ENCODE peak calls at places on chromosomes 7 and 10, in nine cellular contexts. R is upper lobe of left lung, S is breast epithelium, W is HepG2, G is prostate gland, X is stomach, B is HCT116, Z is K562, M is transverse colon. E is an unnamed sample. For H3K9me3 and H3K4me1, the result is how much of the 10 kb centered on the place peaks cover.

GRCh38 chr7:73742753-73743641 is 4.4 kb upstream of the ABHD11 start:
- DNase-seq in Z (no peak), W (peak), S (peak), M (peak), B (peak), X (peak), G (peak), R (peak), E (peak)

GRCh38 chr7:139394553-139394952 is 34.9 kb downstream of the LUC7L2 start:
- DNase-seq in R (no peak), G (no peak), Z (no peak), M (no peak), B (no peak), W (no peak), X (no peak), S (no peak), E (no peak)

GRCh38 chr7:124124201-124124600 is 91.3 kb upstream of the TMEM229A start:
- DNase-seq in S (no peak), G (no peak), Z (no peak), W (no peak), R (no peak), B (no peak), M (no peak), X (no peak), E (no peak)

GRCh38 chr10:29150010-29150409 is 138.9 kb upstream of the LYZL1 start:
- DNase-seq in B (no peak), G (no peak), Z (no peak), X (peak), M (no peak), S (peak), R (no peak), W (no peak), E (no peak)

GRCh38 chr10:373015-373414 is 237.8 kb downstream of the ZMYND11 start:
- DNase-seq in M (no peak), Z (no peak), B (no peak), S (no peak), X (no peak), W (peak), R (no peak), G (no peak), E (peak)

GRCh38 chr7:69620063-69620462 is 21.8 kb downstream of the AUTS2 start:
- DNase-seq in G (no peak), W (no peak), B (no peak), S (no peak), X (no peak), Z (no peak), R (no peak), M (no peak), E (no peak)

GRCh38 chr10:48444266-48444665 is 137.8 kb downstream of the MAPK8 start:
- DNase-seq in X (peak), B (peak), Z (peak), S (no peak), W (peak), R (no peak), M (no peak), G (no peak), E (no peak)

GRCh38 chr10:126872768-126873167 is 32.5 kb upstream of the DOCK1 start:
- DNase-seq in Z (no peak), S (no peak), R (no peak), G (no peak), X (no peak), B (no peak), M (no peak), W (no peak), E (no peak)

GRCh38 chr7:45088821-45089313 is at the start of gene NACAD:
- DNase-seq in X (peak), R (peak), M (peak), W (no peak), Z (peak), G (peak), S (no peak), B (no peak), E (peak)

GRCh38 chr10:124917939-124918830 is 23.7 kb upstream of the ZRANB1 start:
- DNase-seq in Z (no peak), M (no peak), R (no peak), X (no peak), S (no peak), W (no peak), G (peak), B (no peak), E (no peak)

GRCh38 chr10:23053036-23053435 is 42.3 kb upstream of the MSRB2 start:
- DNase-seq in G (no peak), S (no peak), R (no peak), X (no peak), Z (no peak), B (no peak), M (no peak), W (no peak), E (no peak)

GRCh38 chr7:138799336-138799965 is 1.5 kb upstream of the ATP6V0A4 start:
- DNase-seq in B (no peak), S (no peak), R (no peak), W (no peak), M (no peak), X (no peak), Z (no peak), G (no peak), E (no peak)

GRCh38 chr7:148838905-148839304 is 45.2 kb downstream of the EZH2 start:
- DNase-seq in M (no peak), G (no peak), R (no peak), W (no peak), B (no peak), X (no peak), S (no peak), Z (no peak), E (no peak)

GRCh38 chr7:111409714-111410422 is 152.4 kb downstream of the IMMP2L start:
- DNase-seq in R (no peak), M (no peak), X (no peak), Z (no peak), S (no peak), W (peak), G (no peak), B (no peak), E (no peak)

GRCh38 chr7:12594122-12594897 is 23.8 kb downstream of the SCIN start:
- DNase-seq in W (no peak), R (no peak), Z (no peak), B (no peak), G (no peak), X (no peak), M (no peak), S (no peak), E (no peak)

GRCh38 chr10:87712913-87713616 is 53.4 kb downstream of the PAPSS2 start:
- DNase-seq in R (no peak), X (no peak), Z (no peak), G (no peak), S (no peak), M (no peak), W (no peak), B (no peak), E (no peak)

GRCh38 chr7:149731207-149731955 is 42.0 kb downstream of the ZNF467 start:
- DNase-seq in W (no peak), B (no peak), M (no peak), Z (no peak), R (no peak), X (no peak), G (no peak), S (no peak), E (peak)

GRCh38 chr10:79356104-79356503 is 8.8 kb downstream of the PPIF start:
- DNase-seq in S (no peak), G (no peak), W (no peak), Z (peak), M (no peak), R (no peak), X (no peak), B (no peak), E (peak)

GRCh38 chr10:79355420-79356010 is 8.2 kb downstream of the PPIF start:
- DNase-seq in X (no peak), B (no peak), G (no peak), R (no peak), M (no peak), S (no peak), Z (peak), W (no peak), E (no peak)

GRCh38 chr10:79354141-79354540 is 6.9 kb downstream of the PPIF start:
- DNase-seq in G (no peak), X (no peak), M (no peak), R (no peak), Z (peak), W (no peak), S (no peak), B (no peak), E (no peak)

GRCh38 chr10:79353726-79354125 is 6.5 kb downstream of the PPIF start:
- DNase-seq in R (no peak), X (no peak), S (no peak), Z (peak), M (no peak), G (no peak), B (no peak), W (no peak), E (no peak)

GRCh38 chr10:79354615-79355014 is 7.3 kb downstream of the PPIF start:
- DNase-seq in S (no peak), B (no peak), X (no peak), G (no peak), R (no peak), W (no peak), M (no peak), Z (peak), E (no peak)
- TF ChIP-seq POLR2AphosphoS5 in S (no peak), B (no peak), X (no peak), G (no peak), R (no peak), W (no peak), M (no peak), Z (no peak), E (no peak)

GRCh38 chr7:157570531-157571200 is 233.9 kb downstream of the DNAJB6 start:
- DNase-seq in Z (no peak), X (no peak), W (no peak), G (no peak), R (no peak), S (no peak), M (no peak), B (no peak), E (peak)
- H3K9me3 ChIP-seq in Z (under half), X (under half), W (under half), G (under half), R (under half), S (under half), M (under half), B (under half), E (under half)

GRCh38 chr10:70162157-70162891 is 8.0 kb downstream of the SAR1A start:
- DNase-seq in G (no peak), M (no peak), R (no peak), X (no peak), S (no peak), B (no peak), Z (no peak), W (no peak), E (no peak)

GRCh38 chr10:70160798-70161197 is 9.5 kb downstream of the SAR1A start:
- DNase-seq in Z (no peak), S (no peak), G (no peak), X (no peak), W (no peak), B (no peak), R (no peak), M (no peak), E (no peak)

GRCh38 chr10:70162892-70163201 is 7.5 kb downstream of the SAR1A start:
- DNase-seq in Z (no peak), R (no peak), X (no peak), G (no peak), W (no peak), S (no peak), M (no peak), B (no peak), E (no peak)

GRCh38 chr10:70164179-70164578 is 6.1 kb downstream of the SAR1A start:
- DNase-seq in Z (no peak), S (no peak), W (no peak), B (no peak), M (no peak), G (no peak), X (no peak), R (no peak), E (no peak)

DNA sequence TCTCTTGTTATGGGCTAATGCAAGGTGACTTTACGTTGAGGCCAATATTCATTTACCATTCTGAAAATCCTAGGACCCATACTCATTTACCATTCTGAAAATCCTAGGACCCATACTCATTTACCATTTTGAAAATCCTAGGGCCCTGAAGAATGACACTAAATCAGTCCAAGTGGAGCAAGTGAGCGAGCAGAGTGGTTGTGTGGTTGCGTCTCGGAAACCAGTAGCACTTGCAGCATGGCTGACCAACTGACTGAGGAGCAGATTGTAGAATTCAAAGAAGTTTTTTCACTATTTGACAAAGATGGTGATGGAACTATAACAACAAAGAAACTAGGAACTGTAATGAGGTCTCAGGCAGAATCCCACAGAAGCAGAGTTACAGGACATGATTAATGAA is 6.9 kb downstream of the SAR1A start:
- DNase-seq in M (no peak), B (no peak), X (no peak), G (no peak), R (no peak), Z (no peak), S (no peak), W (no peak), E (no peak)
- H3K4me1 ChIP-seq in M (under half), B (under half), X (under half), G (under half), R (under half), Z (under half), S (under half), W (half or more), E (half or more)

GRCh38 chr7:142872106-142872675 is 13.4 kb downstream of the TRPV6 start:
- DNase-seq in R (no peak), G (no peak), M (no peak), X (no peak), W (no peak), Z (no peak), B (no peak), S (peak), E (no peak)
- TF ChIP-seq POLR2AphosphoS5 in R (no peak), G (no peak), M (no peak), X (no peak), W (no peak), Z (no peak), B (no peak), S (no peak), E (no peak)

E was measured in spleen.